ENCODE peak calls at places on chromosomes 6 and 20, in eight cellular contexts. S is CD8-positive, alpha-beta T cell; N is right cardiac atrium; J is body of pancreas; D is Panc1; K is left lung; Y is HepG2; P is lung. W is an unnamed sample. For H3K9me3, the result is how much of the 10 kb centered on the place peaks cover.

GRCh38 chr6:1381397-1382330 is 7.7 kb upstream of the FOXF2 start:
- ATAC-seq in Y (peak), K (peak), D (peak), N (peak), P (peak), J (peak), S (peak), W (peak)

GRCh38 chr6:74280130-74280692 is 584.2 kb downstream of the CD109 start:
- ATAC-seq in S (no peak), J (no peak), N (no peak), P (no peak), K (no peak), D (no peak), Y (no peak), W (no peak)

GRCh38 chr20:47970282-47970903 is 185.1 kb upstream of the SULF2 start:
- ATAC-seq in N (no peak), Y (peak), K (no peak), D (no peak), P (no peak), J (no peak), S (no peak), W (no peak)

GRCh38 chr20:8156603-8157079 is 24.6 kb downstream of the PLCB1 start:
- ATAC-seq in N (peak), K (peak), D (no peak), Y (peak), J (peak), S (peak), P (no peak), W (no peak)

GRCh38 chr20:53574819-53575218 is 18.8 kb downstream of the ZNF217 start:
- ATAC-seq in K (no peak), Y (no peak), S (no peak), J (no peak), N (no peak), P (no peak), D (no peak), W (no peak)

GRCh38 chr20:46725186-46726165 is 16.0 kb downstream of the SLC2A10 start:
- ATAC-seq in Y (peak), K (no peak), J (no peak), D (no peak), P (no peak), N (peak), S (no peak), W (no peak)

GRCh38 chr6:123534264-123534663 is 102.5 kb downstream of the TRDN start:
- ATAC-seq in P (no peak), J (no peak), K (no peak), S (no peak), D (no peak), Y (no peak), N (peak), W (no peak)

GRCh38 chr6:167122041-167122826 is 662 bp upstream of the CCR6 start:
- ATAC-seq in N (no peak), K (no peak), P (no peak), Y (peak), D (no peak), J (no peak), S (peak), W (no peak)

GRCh38 chr20:44097521-44098255 is 89.3 kb downstream of the JPH2 start:
- ATAC-seq in N (peak), K (no peak), S (no peak), P (no peak), J (no peak), Y (no peak), D (no peak), W (no peak)

GRCh38 chr6:19410477-19410876 is 426.7 kb upstream of the ID4 start:
- ATAC-seq in S (no peak), D (no peak), Y (no peak), P (peak), N (no peak), K (peak), J (no peak), W (no peak)

GRCh38 chr20:46027245-46027853 is 1.7 kb upstream of the SLC12A5 start:
- ATAC-seq in S (peak), N (no peak), Y (peak), D (no peak), J (no peak), K (peak), P (no peak), W (no peak)

GRCh38 chr6:127992144-127992543 is 91.3 kb upstream of the THEMIS start:
- ATAC-seq in N (no peak), D (no peak), K (no peak), S (peak), Y (no peak), P (no peak), J (no peak), W (no peak)

GRCh38 chr6:140271759-140272377 is 897.4 kb upstream of the CITED2 start:
- ATAC-seq in J (no peak), P (no peak), K (no peak), N (no peak), D (no peak), Y (no peak), S (no peak), W (no peak)

GRCh38 chr6:105609375-105609991 is 206.6 kb upstream of the PREP start:
- ATAC-seq in Y (no peak), K (peak), J (peak), S (no peak), N (peak), D (peak), P (no peak), W (no peak)

GRCh38 chr6:134161036-134161435 is 108.6 kb upstream of the SLC2A12 start:
- ATAC-seq in J (no peak), S (no peak), N (no peak), K (no peak), D (peak), P (no peak), Y (no peak), W (no peak)

GRCh38 chr20:56360133-56360898 is 1.5 kb downstream of the FAM210B start:
- ATAC-seq in Y (peak), N (no peak), J (no peak), K (peak), D (no peak), P (no peak), S (no peak), W (no peak)

GRCh38 chr6:54019860-54020259 is 91.4 kb upstream of the MLIP start:
- ATAC-seq in J (no peak), D (no peak), Y (no peak), N (no peak), K (no peak), P (no peak), S (no peak), W (no peak)

GRCh38 chr6:13368716-13369115 is 40.4 kb upstream of the TBC1D7 start:
- ATAC-seq in D (no peak), J (no peak), N (no peak), Y (no peak), K (no peak), P (no peak), S (no peak), W (no peak)

DNA sequence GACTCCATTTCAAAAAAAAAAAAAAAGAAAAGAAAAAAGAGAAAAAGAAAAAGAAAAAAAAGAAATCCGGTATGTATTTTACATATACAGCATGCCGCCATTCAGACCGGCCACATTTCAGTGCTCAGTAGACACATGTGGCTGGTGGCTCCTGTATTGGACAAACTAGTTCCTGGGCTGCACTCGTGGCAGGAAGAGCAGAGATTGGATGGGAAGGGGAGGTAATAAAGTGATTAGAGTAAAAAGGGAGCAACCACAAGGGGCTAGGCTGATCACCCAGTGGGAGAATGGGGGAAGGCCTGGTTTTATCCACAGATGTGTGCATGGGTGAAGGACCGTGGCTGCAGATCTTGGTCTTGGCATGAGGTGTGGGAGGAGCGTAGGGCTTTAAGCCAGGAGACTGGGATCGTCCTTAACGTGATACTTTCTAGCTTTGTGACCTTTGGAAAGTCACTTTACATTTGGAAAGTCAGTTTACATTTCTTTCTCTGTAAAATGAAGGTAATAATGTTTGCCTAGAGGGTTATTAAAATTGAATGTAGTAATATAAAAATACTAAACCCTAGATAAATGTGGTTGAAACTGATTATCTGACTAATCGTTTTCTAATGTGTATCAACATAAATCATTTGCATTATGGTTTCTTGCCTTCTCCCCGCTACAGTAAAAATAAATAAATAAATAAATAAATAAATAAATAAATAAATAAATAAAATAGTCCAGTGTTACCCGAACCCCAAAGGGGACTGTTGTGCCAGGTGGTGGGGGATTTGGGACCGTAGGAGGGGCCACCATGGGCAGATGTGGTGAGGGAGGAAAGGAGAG is 869 bp upstream of the TRIM15 start:
- ATAC-seq in K (no peak), J (no peak), Y (no peak), N (no peak), D (no peak), S (peak), P (no peak), W (no peak)
- H3K4me3 ChIP-seq in K (no peak), J (no peak), Y (peak), N (no peak), D (peak), S (no peak), P (no peak), W (no peak)

GRCh38 chr6:35948725-35949124 is 27.8 kb upstream of the SRPK1 start:
- ATAC-seq in P (no peak), Y (peak), D (peak), N (no peak), S (no peak), K (no peak), J (no peak), W (no peak)
- H3K9me3 ChIP-seq in P (under half), Y (under half), D (under half), N (under half), S (under half), K (under half), J (under half), W (under half)

DNA sequence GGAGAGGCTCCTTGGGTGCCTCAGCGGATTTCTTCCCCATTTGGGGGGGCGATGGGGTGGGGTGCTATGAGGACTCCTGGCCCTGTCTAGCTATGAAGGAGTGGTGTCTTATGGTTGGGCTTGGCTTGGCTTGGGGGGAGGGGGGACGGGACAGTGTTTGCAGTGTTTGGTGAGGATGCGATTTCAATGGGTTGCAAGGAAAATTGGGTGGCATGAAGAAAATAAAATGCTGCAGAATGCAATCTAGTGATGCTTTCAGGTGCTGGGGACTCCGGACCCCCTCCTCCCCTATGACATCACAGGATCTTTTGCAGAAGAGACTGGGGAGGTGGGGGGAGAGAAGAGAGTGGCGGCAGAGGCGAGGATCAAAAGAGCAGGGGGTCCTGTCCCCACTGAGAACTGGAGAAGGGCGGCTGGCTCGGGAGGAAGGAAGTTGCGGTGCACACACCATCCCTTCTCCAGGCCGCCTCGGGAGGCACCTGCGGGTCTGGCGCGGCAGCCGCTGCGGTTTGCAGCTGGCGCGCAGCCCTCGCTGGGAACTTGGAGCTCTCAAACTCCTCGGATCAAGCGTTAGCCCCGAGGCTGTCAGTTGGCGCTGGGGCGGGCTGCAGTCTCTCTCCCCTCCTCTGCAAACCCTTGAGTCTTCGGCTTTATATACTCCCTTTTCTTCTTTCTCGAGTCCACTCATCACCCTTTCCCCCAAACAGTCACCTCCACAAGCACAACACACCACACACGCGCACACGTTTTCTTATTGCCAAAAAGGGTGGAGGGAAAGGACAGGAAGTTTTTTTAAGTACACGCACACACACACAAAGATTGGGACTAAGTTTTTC is 180.8 kb downstream of the TBXT start:
- ATAC-seq in D (no peak), K (no peak), J (no peak), Y (no peak), P (no peak), S (no peak), N (peak), W (no peak)
- H3K4me3 ChIP-seq in D (peak), K (no peak), J (no peak), Y (no peak), P (no peak), S (no peak), N (peak), W (peak)

GRCh38 chr20:41587523-41587922 is 30.7 kb downstream of the CHD6 start:
- ATAC-seq in Y (no peak), K (no peak), J (no peak), N (peak), S (no peak), P (no peak), D (no peak), W (no peak)
- H3K9me3 ChIP-seq in Y (under half), K (under half), J (under half), N (under half), S (under half), P (under half), D (under half), W (under half)

GRCh38 chr6:44542401-44543116 is 155.1 kb downstream of the CDC5L start:
- ATAC-seq in S (no peak), Y (peak), D (peak), P (no peak), K (no peak), N (no peak), J (no peak), W (no peak)
- H3K4me3 ChIP-seq in S (no peak), Y (no peak), D (peak), P (no peak), K (no peak), N (peak), J (no peak), W (no peak)

GRCh38 chr6:148996815-148997214 is 250.0 kb downstream of the UST start:
- ATAC-seq in S (no peak), D (no peak), K (no peak), Y (no peak), N (no peak), P (no peak), J (no peak), W (no peak)

GRCh38 chr6:148999921-149000589 is 253.2 kb downstream of the UST start:
- ATAC-seq in N (peak), D (no peak), K (peak), S (no peak), Y (no peak), P (peak), J (peak), W (peak)

GRCh38 chr6:148999501-148999900 is 252.7 kb downstream of the UST start:
- ATAC-seq in Y (no peak), D (no peak), N (peak), J (no peak), S (no peak), K (peak), P (no peak), W (no peak)

GRCh38 chr6:148997863-148998262 is 251.0 kb downstream of the UST start:
- ATAC-seq in D (no peak), Y (no peak), K (no peak), J (no peak), P (no peak), N (no peak), S (no peak), W (no peak)

DNA sequence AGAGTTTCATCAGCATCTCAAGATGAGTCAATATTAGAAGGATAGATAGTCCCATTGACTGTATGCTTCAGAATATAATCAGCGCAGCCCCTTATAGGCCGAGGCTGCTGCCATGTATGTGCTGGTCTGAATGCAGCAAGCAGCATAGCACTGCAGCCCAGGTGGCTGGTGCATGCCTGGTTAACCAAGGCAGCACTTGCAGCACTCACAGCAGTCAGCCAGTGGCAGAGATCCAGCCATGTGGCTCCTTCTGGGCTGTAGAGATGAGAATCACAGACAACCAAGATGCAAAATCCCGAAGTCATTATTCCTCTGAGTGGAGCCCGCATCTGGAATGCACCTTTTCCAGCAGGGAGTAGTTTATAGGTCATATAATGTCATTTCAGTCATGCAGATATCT is 251.9 kb downstream of the UST start:
- ATAC-seq in N (peak), S (no peak), Y (no peak), D (no peak), J (no peak), K (no peak), P (no peak), W (no peak)
- H3K9me3 ChIP-seq in N (under half), S (under half), Y (under half), D (under half), J (under half), K (under half), P (under half), W (under half)

GRCh38 chr6:27375613-27376079 is 12.9 kb upstream of the ZNF391 start:
- ATAC-seq in K (no peak), Y (no peak), J (no peak), N (no peak), S (peak), D (no peak), P (no peak), W (no peak)

GRCh38 chr6:27370391-27370790 is 18.2 kb upstream of the ZNF391 start:
- ATAC-seq in D (no peak), S (no peak), K (no peak), P (no peak), Y (no peak), J (no peak), N (no peak), W (no peak)

GRCh38 chr6:27374824-27375612 is 13.5 kb upstream of the ZNF391 start:
- ATAC-seq in Y (peak), S (peak), J (peak), P (peak), K (peak), N (peak), D (peak), W (peak)
- H3K4me3 ChIP-seq in Y (peak), S (peak), J (peak), P (peak), K (peak), N (peak), D (peak), W (peak)

W was measured in gastroesophageal sphincter.